ENCODE peak calls at places on chromosome 17, in ten cellular contexts. J is stomach, T is ovary, A is prostate gland, H is IMR-90, Z is suprapubic skin, W is sigmoid colon, S is gastrocnemius medialis, G is esophagus muscularis mucosa, M is transverse colon. C is an unnamed sample.

GRCh38 chr17:77846531-77847085 is 111.9 kb upstream of the TNRC6C start:
- DNase-seq in J (no peak), T (no peak), A (no peak), H (no peak), Z (no peak), W (no peak), S (no peak), G (no peak), M (no peak), C (peak)

GRCh38 chr17:17702821-17703607 is 21.8 kb downstream of the RAI1 start:
- DNase-seq in J (no peak), T (peak), A (no peak), H (no peak), Z (no peak), W (no peak), S (no peak), G (no peak), M (no peak), C (peak)

GRCh38 chr17:72467841-72468653 is 347.2 kb downstream of the SOX9 start:
- DNase-seq in J (peak), T (no peak), A (peak), H (no peak), Z (no peak), W (no peak), S (no peak), G (no peak), M (peak), C (no peak)

GRCh38 chr17:72421128-72422092 is 300.6 kb downstream of the SOX9 start:
- DNase-seq in J (peak), T (no peak), A (peak), H (peak), Z (no peak), W (no peak), S (peak), G (no peak), M (peak), C (no peak)

GRCh38 chr17:34275881-34276280 is 5.9 kb downstream of the CCL7 start:
- DNase-seq in J (no peak), T (no peak), A (no peak), H (peak), Z (no peak), W (no peak), S (no peak), G (no peak), M (no peak), C (no peak)

GRCh38 chr17:51217946-51218345 is 41.9 kb downstream of the MBTD1 start:
- DNase-seq in J (no peak), T (no peak), A (no peak), H (no peak), Z (no peak), W (no peak), S (no peak), G (no peak), M (no peak), C (no peak)

GRCh38 chr17:42321555-42321954 is 33.3 kb downstream of the STAT5A start:
- DNase-seq in J (no peak), T (no peak), A (no peak), H (no peak), Z (no peak), W (no peak), S (no peak), G (no peak), M (no peak), C (no peak)

GRCh38 chr17:18025596-18026407 is 13.2 kb downstream of the ATPAF2 start:
- DNase-seq in J (no peak), T (no peak), A (no peak), H (peak), Z (no peak), W (peak), S (no peak), G (no peak), M (no peak), C (no peak)

GRCh38 chr17:6471531-6472465 is 27.5 kb downstream of the PIMREG start:
- DNase-seq in J (no peak), T (peak), A (no peak), H (peak), Z (no peak), W (no peak), S (no peak), G (no peak), M (no peak), C (no peak)

GRCh38 chr17:80981062-80981902 is 10.4 kb upstream of the CHMP6 start:
- DNase-seq in J (no peak), T (no peak), A (no peak), H (no peak), Z (no peak), W (no peak), S (no peak), G (no peak), M (no peak), C (peak)

GRCh38 chr17:62111562-62112180 is 46.6 kb upstream of the MED13 start:
- DNase-seq in J (no peak), T (no peak), A (no peak), H (no peak), Z (no peak), W (no peak), S (no peak), G (no peak), M (peak), C (no peak)

GRCh38 chr17:13030459-13031305 is 12.9 kb upstream of the ELAC2 start:
- DNase-seq in J (no peak), T (no peak), A (no peak), H (peak), Z (no peak), W (no peak), S (no peak), G (no peak), M (peak), C (peak)

GRCh38 chr17:61447358-61447757 is 4.9 kb upstream of the TBX4 start:
- DNase-seq in J (no peak), T (no peak), A (no peak), H (no peak), Z (no peak), W (no peak), S (no peak), G (peak), M (no peak), C (no peak)

GRCh38 chr17:78196712-78197111 is 9.6 kb downstream of the AFMID start:
- DNase-seq in J (no peak), T (no peak), A (no peak), H (no peak), Z (no peak), W (no peak), S (no peak), G (no peak), M (no peak), C (no peak)

GRCh38 chr17:44911133-44912001 is 3.9 kb downstream of the GFAP start:
- DNase-seq in J (peak), T (peak), A (peak), H (peak), Z (no peak), W (peak), S (peak), G (no peak), M (peak), C (peak)

GRCh38 chr17:58513391-58513912 is 986 bp downstream of the MTMR4 start:
- DNase-seq in J (no peak), T (no peak), A (no peak), H (no peak), Z (no peak), W (peak), S (no peak), G (no peak), M (no peak), C (no peak)

GRCh38 chr17:74455025-74455585 is 11.3 kb upstream of the CD300A start:
- DNase-seq in J (no peak), T (no peak), A (no peak), H (no peak), Z (no peak), W (no peak), S (peak), G (no peak), M (peak), C (no peak)

GRCh38 chr17:72580321-72581127 is 459.7 kb downstream of the SOX9 start:
- DNase-seq in J (peak), T (no peak), A (peak), H (no peak), Z (no peak), W (no peak), S (no peak), G (no peak), M (peak), C (no peak)

GRCh38 chr17:41683441-41684007 is 5.2 kb upstream of the EIF1 start:
- DNase-seq in J (no peak), T (no peak), A (no peak), H (no peak), Z (no peak), W (peak), S (no peak), G (no peak), M (no peak), C (no peak)

GRCh38 chr17:5254903-5255521 is 20.4 kb upstream of the SCIMP start:
- DNase-seq in J (no peak), T (no peak), A (no peak), H (no peak), Z (no peak), W (no peak), S (no peak), G (no peak), M (no peak), C (no peak)

GRCh38 chr17:17358866-17359265 is 55.7 kb downstream of the NT5M start:
- DNase-seq in J (no peak), T (no peak), A (no peak), H (no peak), Z (peak), W (no peak), S (no peak), G (no peak), M (no peak), C (no peak)

GRCh38 chr17:76132574-76133338 is 8.3 kb downstream of the FOXJ1 start:
- DNase-seq in J (peak), T (no peak), A (peak), H (no peak), Z (no peak), W (peak), S (no peak), G (no peak), M (peak), C (no peak)

GRCh38 chr17:21021208-21021803 is 21.5 kb downstream of the USP22 start:
- DNase-seq in J (no peak), T (no peak), A (no peak), H (no peak), Z (no peak), W (peak), S (no peak), G (no peak), M (no peak), C (no peak)

GRCh38 chr17:51056813-51057510 is 63.7 kb downstream of the SPAG9 start:
- DNase-seq in J (no peak), T (no peak), A (peak), H (peak), Z (no peak), W (no peak), S (peak), G (no peak), M (no peak), C (peak)

GRCh38 chr17:65750678-65751077 is 189.2 kb upstream of the AXIN2 start:
- DNase-seq in J (peak), T (peak), A (peak), H (peak), Z (no peak), W (peak), S (peak), G (no peak), M (peak), C (peak)

GRCh38 chr17:2181206-2181983 is 122.2 kb downstream of the SMG6 start:
- DNase-seq in J (no peak), T (peak), A (no peak), H (peak), Z (no peak), W (peak), S (peak), G (no peak), M (peak), C (no peak)

GRCh38 chr17:27354491-27355081 is 60.7 kb downstream of the WSB1 start:
- DNase-seq in J (no peak), T (no peak), A (no peak), H (no peak), Z (no peak), W (no peak), S (no peak), G (no peak), M (no peak), C (peak)

GRCh38 chr17:5832886-5833285 is 237.3 kb upstream of the WSCD1 start:
- DNase-seq in J (no peak), T (no peak), A (no peak), H (peak), Z (no peak), W (no peak), S (no peak), G (peak), M (no peak), C (no peak)

GRCh38 chr17:74227271-74227670 is 13.9 kb downstream of the TTYH2 start:
- DNase-seq in J (no peak), T (no peak), A (no peak), H (no peak), Z (no peak), W (no peak), S (no peak), G (no peak), M (no peak), C (no peak)

GRCh38 chr17:53353919-53354351 is 468.8 kb upstream of the KIF2B start:
- DNase-seq in J (peak), T (no peak), A (peak), H (no peak), Z (no peak), W (peak), S (no peak), G (peak), M (peak), C (no peak)

GRCh38 chr17:36869856-36870617 is 67.2 kb upstream of the LHX1 start:
- DNase-seq in J (no peak), T (no peak), A (no peak), H (peak), Z (no peak), W (no peak), S (no peak), G (no peak), M (no peak), C (no peak)

GRCh38 chr17:19707728-19708221 is 8.6 kb downstream of the SLC47A2 start:
- DNase-seq in J (no peak), T (no peak), A (peak), H (no peak), Z (no peak), W (no peak), S (no peak), G (peak), M (no peak), C (no peak)

GRCh38 chr17:19333132-19333440 is 29.4 kb downstream of the B9D1 start:
- DNase-seq in J (peak), T (no peak), A (no peak), H (no peak), Z (no peak), W (peak), S (no peak), G (no peak), M (no peak), C (no peak)

GRCh38 chr17:7404737-7405412 is 978 bp upstream of the TMEM256 start:
- DNase-seq in J (peak), T (peak), A (no peak), H (no peak), Z (peak), W (peak), S (no peak), G (peak), M (no peak), C (no peak)

GRCh38 chr17:372157-373152 is 19.8 kb upstream of the RPH3AL start:
- DNase-seq in J (no peak), T (no peak), A (no peak), H (peak), Z (no peak), W (no peak), S (no peak), G (no peak), M (no peak), C (no peak)

GRCh38 chr17:376936-377863 is 24.6 kb upstream of the RPH3AL start:
- DNase-seq in J (no peak), T (no peak), A (no peak), H (peak), Z (no peak), W (no peak), S (peak), G (no peak), M (no peak), C (no peak)

GRCh38 chr17:373616-374225 is 21.1 kb upstream of the RPH3AL start:
- DNase-seq in J (no peak), T (no peak), A (no peak), H (no peak), Z (no peak), W (no peak), S (peak), G (no peak), M (no peak), C (no peak)

DNA sequence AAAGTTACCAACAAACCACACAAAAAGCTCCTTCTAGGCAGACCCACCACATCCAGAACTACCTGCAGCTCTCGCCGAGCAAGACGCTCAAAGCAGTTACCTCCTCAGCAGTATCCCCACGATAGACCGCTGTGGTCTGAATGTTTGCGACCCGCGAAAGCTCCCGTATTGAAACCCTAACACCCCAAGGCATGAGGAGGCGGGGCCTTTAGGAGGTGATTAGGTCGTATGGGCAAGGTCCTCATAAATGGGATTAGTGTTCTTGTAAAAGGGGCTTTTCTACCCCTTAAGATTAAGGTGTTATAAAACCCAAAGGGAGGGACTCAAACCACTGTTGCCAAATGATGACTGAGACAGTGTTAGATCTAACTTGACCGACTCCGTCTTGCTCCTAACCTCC is 19.0 kb upstream of the RPH3AL start:
- DNase-seq in J (no peak), T (no peak), A (no peak), H (no peak), Z (no peak), W (no peak), S (no peak), G (no peak), M (no peak), C (no peak)
- TF ChIP-seq POLR2A in J (no peak), T (no peak), A (no peak), H (no peak), Z (no peak), W (no peak), S (no peak), G (no peak), M (no peak), C (no peak)

DNA sequence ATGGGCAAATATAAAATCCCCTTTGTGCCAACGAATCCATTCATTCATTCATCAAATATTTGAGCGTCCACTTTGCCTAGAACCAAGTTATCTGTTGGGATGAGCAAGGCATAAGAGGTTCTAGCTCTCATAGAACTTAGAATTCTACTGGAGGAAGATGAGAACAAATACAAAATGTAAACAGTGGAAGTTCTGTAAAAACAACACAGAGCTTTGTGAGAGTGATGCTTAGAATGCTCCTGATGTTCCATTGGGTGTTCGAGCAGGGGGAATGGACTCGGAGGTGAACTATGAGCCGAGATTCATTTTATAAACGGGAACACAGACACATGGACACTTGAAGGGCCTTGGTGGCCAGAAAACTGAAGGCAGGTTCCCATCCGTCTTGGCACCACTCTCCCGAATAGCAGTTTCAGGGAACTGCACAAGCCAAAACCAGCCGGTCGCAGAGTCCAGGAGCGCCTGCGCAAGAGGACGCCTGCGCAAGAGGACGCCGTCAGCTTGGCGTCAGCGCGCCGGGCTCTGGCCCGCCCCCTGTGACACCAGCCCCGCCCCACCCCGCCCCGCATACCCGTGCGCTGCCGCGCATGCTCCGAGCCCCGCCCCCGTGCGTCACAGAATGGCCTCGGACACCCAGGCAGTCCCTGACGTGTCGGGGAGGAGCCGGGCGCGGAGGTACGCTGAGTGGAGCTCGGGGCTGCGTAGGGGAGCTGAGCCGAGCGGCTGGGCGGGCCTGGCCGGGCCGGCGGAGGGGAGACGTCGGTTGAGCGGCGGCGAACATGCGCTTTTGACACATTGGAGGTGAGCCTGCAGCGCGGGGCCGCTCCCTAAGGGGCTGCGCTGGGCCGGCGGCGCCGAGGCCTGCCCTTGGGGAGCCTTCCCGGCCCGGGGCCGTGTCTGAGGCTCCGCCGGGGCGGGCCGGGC is at the start of gene NDEL1:
- DNase-seq in J (peak), T (peak), A (peak), H (peak), Z (peak), W (peak), S (peak), G (peak), M (peak), C (peak)
- TF ChIP-seq POLR2A in J (no peak), T (peak), A (peak), H (peak), Z (peak), W (peak), S (peak), G (peak), M (peak), C (peak)

GRCh38 chr17:46770818-46771600 is 47.5 kb downstream of the WNT3 start:
- DNase-seq in J (peak), T (no peak), A (no peak), H (peak), Z (peak), W (no peak), S (no peak), G (no peak), M (peak), C (peak)
- TF ChIP-seq POLR2A in J (no peak), T (no peak), A (no peak), H (peak), Z (no peak), W (no peak), S (no peak), G (no peak), M (no peak), C (no peak)

DNA sequence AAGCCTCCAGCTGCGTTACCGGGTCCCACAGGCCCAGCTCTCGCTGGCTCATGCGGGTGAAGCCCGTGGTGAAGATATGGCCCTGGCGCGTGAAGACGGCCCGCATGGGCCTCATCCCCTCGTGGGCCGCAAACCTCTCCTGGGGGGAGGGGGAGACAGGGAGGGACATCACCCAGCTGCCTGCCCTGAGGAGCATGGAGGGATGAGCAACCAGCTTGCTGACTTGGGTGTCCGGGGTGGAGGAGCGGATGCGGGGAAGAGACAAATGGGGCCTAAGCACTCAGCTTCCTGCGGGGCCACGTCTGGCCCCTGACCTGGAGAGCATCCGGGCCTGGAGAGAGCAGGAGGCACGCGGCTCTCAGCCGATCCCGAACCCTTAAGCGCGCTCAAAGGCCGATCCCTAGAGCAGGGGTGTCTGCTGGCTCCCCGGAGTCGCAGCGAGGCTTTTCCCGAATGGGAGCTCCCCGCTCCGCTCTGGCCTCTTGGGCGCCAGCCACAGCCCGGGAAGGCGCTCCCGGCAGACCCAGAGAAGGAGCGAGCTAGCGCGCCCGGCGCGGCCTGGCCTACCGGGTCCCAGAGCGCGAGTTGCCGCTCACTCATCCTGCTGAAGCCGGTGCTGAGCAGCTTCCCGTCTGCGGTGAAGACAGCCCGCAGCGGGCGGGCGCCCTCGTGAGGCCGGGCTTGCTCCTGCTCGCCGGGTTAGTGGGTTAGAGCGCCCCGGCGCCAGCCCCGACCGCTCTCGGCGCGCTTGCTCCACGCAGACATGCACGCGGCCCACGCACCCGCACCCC is 5.0 kb downstream of the CORO6 start:
- DNase-seq in J (peak), T (no peak), A (peak), H (peak), Z (peak), W (peak), S (peak), G (no peak), M (peak), C (peak)
- TF ChIP-seq POLR2A in J (no peak), T (no peak), A (no peak), H (no peak), Z (no peak), W (no peak), S (no peak), G (no peak), M (no peak), C (no peak)

GRCh38 chr17:49557204-49558024 is 18.3 kb upstream of the NXPH3 start:
- DNase-seq in J (peak), T (no peak), A (no peak), H (peak), Z (peak), W (peak), S (no peak), G (no peak), M (no peak), C (peak)

GRCh38 chr17:49554694-49555494 is 20.8 kb upstream of the NXPH3 start:
- DNase-seq in J (no peak), T (no peak), A (no peak), H (no peak), Z (peak), W (no peak), S (no peak), G (no peak), M (no peak), C (no peak)

GRCh38 chr17:49553676-49554335 is 21.9 kb upstream of the NXPH3 start:
- DNase-seq in J (no peak), T (no peak), A (no peak), H (no peak), Z (peak), W (no peak), S (no peak), G (no peak), M (no peak), C (no peak)

GRCh38 chr17:49556183-49556943 is 19.3 kb upstream of the NXPH3 start:
- DNase-seq in J (peak), T (peak), A (peak), H (peak), Z (peak), W (peak), S (peak), G (no peak), M (peak), C (peak)

GRCh38 chr17:49555495-49556018 is 20.1 kb upstream of the NXPH3 start:
- DNase-seq in J (peak), T (no peak), A (peak), H (no peak), Z (peak), W (no peak), S (no peak), G (no peak), M (no peak), C (no peak)
- TF ChIP-seq POLR2A in J (no peak), T (no peak), A (no peak), H (no peak), Z (no peak), W (no peak), S (no peak), G (no peak), M (no peak), C (no peak)

C was measured in erythroblast.